ENCODE peak calls at places on chromosomes 7 and 10, in nine cellular contexts. B, R, N, C, W, H, V, Q and U are unnamed samples.

GRCh38 chr7:157406971-157407370 is 70.2 kb downstream of the DNAJB6 start:
- DNase-seq in B (no peak), R (no peak), N (no peak), C (no peak), W (no peak), H (no peak), V (no peak), Q (no peak), U (no peak)

GRCh38 chr10:73968101-73968515 is 29.8 kb upstream of the VCL start:
- DNase-seq in B (no peak), R (no peak), N (no peak), C (peak), W (no peak), H (no peak), V (peak), Q (no peak), U (no peak)

GRCh38 chr7:95317546-95317945 is 6.8 kb downstream of the PON1 start:
- DNase-seq in B (no peak), R (no peak), N (peak), C (no peak), W (no peak), H (no peak), V (no peak), Q (no peak), U (no peak)

GRCh38 chr7:130272456-130273080 is 5.9 kb downstream of the CPA2 start:
- DNase-seq in B (peak), R (no peak), N (peak), C (peak), W (no peak), H (peak), V (no peak), Q (no peak), U (peak)

GRCh38 chr10:102813734-102814455 is 23.3 kb downstream of the CYP17A1 start:
- DNase-seq in B (no peak), R (peak), N (no peak), C (peak), W (no peak), H (no peak), V (peak), Q (no peak), U (no peak)

GRCh38 chr10:102300289-102300843 is 55.0 kb downstream of the GBF1 start:
- DNase-seq in B (no peak), R (no peak), N (no peak), C (peak), W (no peak), H (no peak), V (peak), Q (no peak), U (no peak)

GRCh38 chr10:79927111-79927828 is 21.6 kb downstream of the SFTPD start:
- DNase-seq in B (peak), R (no peak), N (no peak), C (no peak), W (no peak), H (no peak), V (no peak), Q (peak), U (no peak)

GRCh38 chr10:49091450-49092210 is 23.7 kb downstream of the VSTM4 start:
- DNase-seq in B (no peak), R (no peak), N (no peak), C (no peak), W (no peak), H (no peak), V (no peak), Q (no peak), U (no peak)

GRCh38 chr10:77531441-77532001 is 106.1 kb downstream of the KCNMA1 start:
- DNase-seq in B (peak), R (no peak), N (no peak), C (peak), W (no peak), H (no peak), V (peak), Q (peak), U (peak)

GRCh38 chr7:123485187-123485586 is 49.2 kb downstream of the IQUB start:
- DNase-seq in B (no peak), R (no peak), N (no peak), C (no peak), W (no peak), H (peak), V (peak), Q (no peak), U (no peak)

GRCh38 chr7:47327698-47328391 is 254.1 kb downstream of the TNS3 start:
- DNase-seq in B (peak), R (no peak), N (no peak), C (peak), W (no peak), H (no peak), V (peak), Q (peak), U (no peak)

GRCh38 chr10:43872644-43873043 is 224.0 kb upstream of the ZNF32 start:
- DNase-seq in B (no peak), R (no peak), N (no peak), C (no peak), W (no peak), H (no peak), V (no peak), Q (no peak), U (no peak)

GRCh38 chr7:38962028-38962427 is 15.7 kb upstream of the POU6F2 start:
- DNase-seq in B (no peak), R (no peak), N (no peak), C (no peak), W (no peak), H (no peak), V (no peak), Q (no peak), U (no peak)

GRCh38 chr7:48089415-48089975 is 430 bp downstream of the UPP1 start:
- DNase-seq in B (peak), R (peak), N (peak), C (no peak), W (peak), H (peak), V (peak), Q (peak), U (peak)

GRCh38 chr10:35572583-35572982 is 32.6 kb upstream of the GJD4 start:
- DNase-seq in B (no peak), R (no peak), N (no peak), C (peak), W (no peak), H (no peak), V (peak), Q (no peak), U (no peak)

GRCh38 chr10:116155191-116155590 is 117.8 kb downstream of the GFRA1 start:
- DNase-seq in B (no peak), R (no peak), N (no peak), C (no peak), W (no peak), H (no peak), V (no peak), Q (no peak), U (no peak)

GRCh38 chr7:7114575-7115291 is 67.6 kb upstream of the C1GALT1 start:
- DNase-seq in B (no peak), R (peak), N (peak), C (no peak), W (no peak), H (no peak), V (no peak), Q (no peak), U (peak)

GRCh38 chr10:6748029-6748428 is 168.0 kb upstream of the PRKCQ start:
- DNase-seq in B (no peak), R (no peak), N (no peak), C (no peak), W (no peak), H (no peak), V (no peak), Q (no peak), U (no peak)

GRCh38 chr10:104548090-104548489 is 93.0 kb upstream of the SORCS3 start:
- DNase-seq in B (no peak), R (no peak), N (no peak), C (peak), W (no peak), H (no peak), V (peak), Q (no peak), U (no peak)

GRCh38 chr7:70728873-70729552 is 402.9 kb upstream of the GALNT17 start:
- DNase-seq in B (no peak), R (peak), N (no peak), C (peak), W (no peak), H (no peak), V (no peak), Q (no peak), U (no peak)